ENCODE peak calls at places on chromosomes 5 and 9, in four cellular contexts. C is upper lobe of right lung, K is endodermal cell, R is GM23248. D is an unnamed sample.
A peak's percentile ranks its signal among the peaks of the same experiment; 100 is the strongest.

GRCh38 chr9:107644774-107645463 is 155.3 kb upstream of the KLF4 start:
- DNase-seq in C (peak; percentile 72), K (no peak), R (no peak), D (no peak)

GRCh38 chr9:91720746-91721705 is 229.0 kb downstream of the ROR2 start:
- DNase-seq in K (peak; percentile 71), C (no peak), R (no peak), D (no peak)

GRCh38 chr5:9350301-9350797 is 195.5 kb downstream of the SEMA5A start:
- DNase-seq in C (no peak), R (peak; percentile 89), K (no peak), D (no peak)

GRCh38 chr9:20357207-20357503 is 265.1 kb downstream of the MLLT3 start:
- DNase-seq in K (no peak), R (no peak), C (no peak), D (no peak)

GRCh38 chr5:14185336-14186131 is 42.4 kb downstream of the TRIO start:
- DNase-seq in C (no peak), K (no peak), R (peak; percentile 86), D (no peak)

GRCh38 chr5:125654392-125654791 is 768.8 kb upstream of the GRAMD2B start:
- DNase-seq in K (no peak), R (no peak), C (no peak), D (no peak)

GRCh38 chr9:93004561-93004960 is 53.9 kb upstream of the SUSD3 start:
- DNase-seq in C (no peak), K (no peak), R (no peak), D (no peak)

GRCh38 chr5:3119435-3119834 is 368.0 kb upstream of the IRX2 start:
- DNase-seq in C (no peak), K (peak; percentile 57), R (no peak), D (no peak)

GRCh38 chr9:36407122-36407723 is 7.2 kb upstream of the RNF38 start:
- DNase-seq in K (peak; percentile 81), R (peak; percentile 75), C (no peak), D (no peak)

GRCh38 chr9:90773593-90773992 is 28.0 kb upstream of the SYK start:
- DNase-seq in R (peak; percentile 3), C (no peak), K (no peak), D (no peak)

GRCh38 chr5:9627541-9627940 is 2.6 kb downstream of the TAS2R1 start:
- DNase-seq in R (no peak), K (no peak), C (no peak), D (no peak)

GRCh38 chr5:84706678-84707641 is 322.3 kb upstream of the EDIL3 start:
- DNase-seq in K (no peak), R (no peak), C (no peak), D (no peak)

GRCh38 chr5:137491121-137491520 is 8.0 kb downstream of the SPOCK1 start:
- DNase-seq in K (no peak), R (peak; percentile 55), C (no peak), D (no peak)

GRCh38 chr5:114101153-114101552 is 260.7 kb upstream of the KCNN2 start:
- DNase-seq in K (no peak), C (no peak), R (peak; percentile 64), D (no peak)

GRCh38 chr5:159899067-159900049 is 16.9 kb upstream of the ADRA1B start:
- DNase-seq in C (no peak), K (no peak), R (peak; percentile 73), D (no peak)

GRCh38 chr5:68369436-68370125 is 154.0 kb downstream of the PIK3R1 start:
- DNase-seq in K (no peak), C (no peak), R (no peak), D (no peak)

GRCh38 chr5:139178948-139179347 is 19.2 kb downstream of the SIL1 start:
- DNase-seq in C (no peak), R (no peak), K (peak; percentile 52), D (no peak)

GRCh38 chr9:94606641-94607339 is 13.2 kb upstream of the FBP2 start:
- DNase-seq in K (no peak), C (no peak), R (no peak), D (no peak)

GRCh38 chr9:94610181-94610591 is 16.6 kb upstream of the FBP2 start:
- DNase-seq in K (no peak), C (no peak), R (no peak), D (no peak)

GRCh38 chr9:94603259-94603776 is 9.7 kb upstream of the FBP2 start:
- DNase-seq in R (peak; percentile 71), K (peak; percentile 96), C (peak; percentile 77), D (no peak)

GRCh38 chr9:94611638-94612068 is 18.0 kb upstream of the FBP2 start:
- DNase-seq in R (no peak), C (no peak), K (no peak), D (no peak)

DNA sequence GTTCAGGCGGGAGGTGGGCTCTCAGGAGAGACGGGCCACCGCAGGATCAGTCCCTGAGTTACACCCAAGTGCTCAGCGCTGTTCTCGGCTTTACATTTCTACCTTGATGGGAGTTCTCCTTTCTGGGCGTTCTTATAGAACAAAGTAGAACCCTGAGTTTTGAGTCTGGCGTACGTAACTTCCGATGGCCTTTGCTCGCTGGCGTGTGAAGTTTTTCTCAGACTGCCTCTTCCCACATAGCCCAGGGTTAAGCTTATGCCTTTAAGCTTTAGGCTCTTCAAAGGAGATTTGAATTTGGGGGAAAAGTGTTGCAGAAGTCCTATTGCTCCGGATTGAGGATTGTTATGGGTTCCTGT is 13.7 kb upstream of the FBP2 start:
- DNase-seq in K (no peak), C (no peak), R (no peak), D (no peak)
- H3K4me3 ChIP-seq in K (no peak overlapping the region), C (no peak overlapping the region), R (no peak overlapping the region), D (no peak overlapping the region)

GRCh38 chr9:13324988-13325387 is 45.5 kb upstream of the MPDZ start:
- DNase-seq in R (peak; percentile 60), C (no peak), K (no peak), D (no peak)

GRCh38 chr9:13318027-13318426 is 38.5 kb upstream of the MPDZ start:
- DNase-seq in R (no peak), C (no peak), K (no peak), D (no peak)

GRCh38 chr9:13322828-13323550 is 43.5 kb upstream of the MPDZ start:
- DNase-seq in R (no peak), C (no peak), K (peak; percentile 51), D (no peak)
- H3K4me3 ChIP-seq in R (no peak overlapping the region), C (no peak overlapping the region), K (no peak overlapping the region), D (no peak overlapping the region)

DNA sequence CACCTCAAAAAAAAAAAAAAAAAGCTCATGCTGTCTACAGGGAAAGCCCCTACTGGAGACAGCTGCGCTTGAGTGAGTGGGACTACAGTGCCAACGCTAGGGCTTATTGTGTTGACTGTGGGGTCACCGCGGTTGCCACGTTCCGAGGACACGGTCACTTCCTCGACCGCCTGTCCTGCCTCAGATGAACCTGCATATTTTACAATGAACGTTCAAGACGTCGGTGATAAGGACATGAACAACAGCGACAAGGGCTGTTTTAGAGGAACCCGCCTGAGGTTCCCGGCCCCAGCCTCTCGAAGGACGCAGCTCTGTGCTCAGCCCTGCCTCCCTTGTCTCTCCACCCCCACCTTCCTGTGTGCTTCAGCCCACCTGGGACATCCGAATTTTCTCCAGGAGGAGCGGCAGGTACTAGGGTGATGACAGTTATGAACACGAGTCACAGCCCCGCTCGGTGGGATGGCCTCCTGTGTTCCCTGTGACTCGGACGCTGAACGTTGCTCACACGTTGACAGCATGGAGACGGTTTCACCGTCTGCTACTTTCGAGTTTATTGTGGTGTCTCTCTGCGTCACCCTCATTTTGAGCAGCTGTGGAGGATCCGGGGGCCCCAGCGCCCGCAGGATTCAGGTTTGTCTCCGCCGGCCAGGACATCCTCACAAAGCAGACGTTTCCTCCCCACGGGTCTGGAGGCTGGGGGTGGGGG is 11.3 kb upstream of the DIPK1B start:
- DNase-seq in R (no peak), C (peak; percentile 64), K (no peak), D (no peak)
- H3K4me3 ChIP-seq in R (no peak overlapping the region), C (peak overlapping the region; percentile 19), K (no peak overlapping the region), D (no peak overlapping the region)

GRCh38 chr9:131528886-131529505 is 2.1 kb downstream of the UCK1 start:
- DNase-seq in C (no peak), R (no peak), K (no peak), D (no peak)
- H3K4me3 ChIP-seq in C (no peak overlapping the region), R (no peak overlapping the region), K (no peak overlapping the region), D (no peak overlapping the region)

GRCh38 chr5:1161108-1161831 is 40.1 kb upstream of the SLC6A19 start:
- DNase-seq in C (no peak), K (no peak), R (no peak), D (no peak)
- H3K4me3 ChIP-seq in C (no peak overlapping the region), K (no peak overlapping the region), R (no peak overlapping the region), D (no peak overlapping the region)

DNA sequence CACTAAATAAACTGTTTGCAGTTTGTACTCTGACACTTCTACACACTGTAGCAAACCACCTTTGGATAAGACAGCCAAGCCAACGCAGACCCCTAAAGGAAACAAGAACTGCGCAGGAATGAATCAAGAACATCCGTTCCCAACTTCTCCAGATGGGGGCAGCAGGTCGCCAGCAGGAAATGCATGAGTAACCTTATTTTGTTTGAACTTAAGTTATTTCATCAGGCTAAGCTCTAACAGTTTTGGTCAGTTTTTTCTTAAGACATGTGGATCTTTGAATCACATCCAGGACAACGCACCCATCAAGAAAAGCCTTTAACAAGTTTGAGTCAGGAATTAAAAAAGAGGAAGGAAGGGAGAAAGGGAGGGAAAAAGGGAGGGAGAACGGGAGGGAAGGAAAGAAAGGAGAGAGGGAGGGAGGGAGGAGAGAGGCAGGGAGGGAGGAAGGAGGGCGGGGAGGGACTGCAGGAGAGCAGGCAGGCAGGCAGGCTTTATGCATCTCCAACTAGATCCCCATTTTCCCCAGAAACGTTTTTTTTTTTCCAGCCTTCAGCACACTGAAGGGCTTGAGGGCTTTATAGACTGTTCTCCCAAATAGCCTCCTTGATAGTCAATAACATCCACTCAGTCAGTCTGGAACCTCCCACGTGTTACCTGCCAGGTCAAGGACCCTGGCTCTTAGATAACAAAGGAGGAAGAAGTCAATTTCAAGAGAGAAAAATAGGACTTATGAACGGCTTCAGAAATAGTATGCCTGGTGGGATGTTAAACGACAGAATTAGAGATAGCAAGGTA is 22.2 kb downstream of the BHMT start:
- DNase-seq in C (no peak), R (peak; percentile 90), K (peak; percentile 92), D (peak; percentile 4)
- H3K4me3 ChIP-seq in C (peak overlapping the region; percentile 26), R (peak overlapping the region; percentile 66), K (peak overlapping the region; percentile 52), D (peak overlapping the region; percentile 64)

GRCh38 chr5:73299017-73299630 is 126.1 kb downstream of the TMEM174 start:
- DNase-seq in C (no peak), K (peak; percentile 87), R (peak; percentile 72), D (no peak)

GRCh38 chr5:73299665-73300435 is 126.9 kb downstream of the TMEM174 start:
- DNase-seq in K (peak; percentile 77), C (no peak), R (no peak), D (no peak)

GRCh38 chr5:73296772-73297171 is 123.8 kb downstream of the TMEM174 start:
- DNase-seq in R (peak; percentile 80), K (no peak), C (no peak), D (no peak)

GRCh38 chr5:73297430-73297829 is 124.4 kb downstream of the TMEM174 start:
- DNase-seq in C (no peak), K (no peak), R (no peak), D (no peak)

GRCh38 chr5:73298251-73299016 is 125.4 kb downstream of the TMEM174 start:
- DNase-seq in C (no peak), K (no peak), R (no peak), D (no peak)
- H3K4me3 ChIP-seq in C (no peak overlapping the region), K (peak overlapping the region; percentile 69), R (peak overlapping the region; percentile 70), D (peak overlapping the region; percentile 69)

D was measured in thoracic aorta.